ENCODE peak calls at places on chromosomes 1 and 21, in six cellular contexts. O is PC-3, M is GM23248, C is HCT116, V is SK-N-SH, Q is MM.1S. N is an unnamed sample.

GRCh38 chr1:209101106-209101505 is 482.4 kb upstream of the CAMK1G start:
- DNase-seq in O (no peak), M (no peak), C (no peak), V (no peak), Q (no peak), N (no peak)

GRCh38 chr1:27342391-27342777 is 562 bp downstream of the SYTL1 start:
- DNase-seq in O (no peak), M (no peak), C (no peak), V (no peak), Q (no peak), N (peak; percentile 64)

GRCh38 chr21:28737671-28738279 is 254.9 kb downstream of the LTN1 start:
- DNase-seq in O (peak; percentile 78), M (peak; percentile 20), C (no peak), V (no peak), Q (no peak), N (no peak)

GRCh38 chr1:14535619-14536355 is 62.7 kb upstream of the KAZN start:
- DNase-seq in O (no peak), M (peak; percentile 8), C (no peak), V (no peak), Q (no peak), N (no peak)

GRCh38 chr1:118783095-118783758 is 204.9 kb downstream of the TBX15 start:
- DNase-seq in O (peak; percentile 14), M (no peak), C (no peak), V (no peak), Q (no peak), N (no peak)

GRCh38 chr1:69814926-69815325 is 247.2 kb downstream of the LRRC7 start:
- DNase-seq in O (no peak), M (peak; percentile 37), C (no peak), V (no peak), Q (no peak), N (no peak)

GRCh38 chr1:167223144-167224103 is 2.7 kb downstream of the POU2F1 start:
- DNase-seq in O (peak; percentile 16), M (peak; percentile 48), C (no peak), V (no peak), Q (no peak), N (no peak)

GRCh38 chr1:206075786-206076725 is 23.1 kb downstream of the RHEX start:
- DNase-seq in O (no peak), M (peak; percentile 91), C (no peak), V (no peak), Q (no peak), N (no peak)

GRCh38 chr1:3530086-3530930 is 75.8 kb downstream of the ARHGEF16 start:
- DNase-seq in O (peak; percentile 57), M (peak; percentile 70), C (no peak), V (no peak), Q (no peak), N (no peak)

GRCh38 chr1:91007827-91008226 is 14.0 kb downstream of the ZNF644 start:
- DNase-seq in O (no peak), M (peak; percentile 23), C (no peak), V (no peak), Q (no peak), N (no peak)

GRCh38 chr1:44559913-44560312 is 114.4 kb downstream of the TMEM53 start:
- DNase-seq in O (no peak), M (no peak), C (no peak), V (no peak), Q (no peak), N (no peak)

GRCh38 chr1:225458222-225458631 is 30.4 kb upstream of the LBR start:
- DNase-seq in O (peak; percentile 43), M (peak; percentile 56), C (no peak), V (no peak), Q (no peak), N (no peak)

GRCh38 chr1:172654535-172654934 is 4.4 kb upstream of the FASLG start:
- DNase-seq in O (peak; percentile 95), M (peak; percentile 92), C (no peak), V (no peak), Q (no peak), N (no peak)

GRCh38 chr1:36273024-36273423 is 33.1 kb upstream of the SH3D21 start:
- DNase-seq in O (no peak), M (no peak), C (no peak), V (no peak), Q (no peak), N (no peak)

GRCh38 chr21:45894107-45894810 is 87.3 kb upstream of the COL6A1 start:
- DNase-seq in O (peak; percentile 17), M (peak; percentile 92), C (no peak), V (peak; percentile 91), Q (no peak), N (no peak)

GRCh38 chr1:39110325-39110851 is 84.2 kb downstream of the NDUFS5 start:
- DNase-seq in O (no peak), M (peak; percentile 94), C (no peak), V (no peak), Q (no peak), N (peak; percentile 21)

GRCh38 chr21:37601915-37602314 is 235.3 kb downstream of the DYRK1A start:
- DNase-seq in O (no peak), M (no peak), C (no peak), V (no peak), Q (no peak), N (no peak)

GRCh38 chr1:108780937-108781574 is 34.6 kb downstream of the STXBP3 start:
- DNase-seq in O (no peak), M (no peak), C (no peak), V (no peak), Q (no peak), N (no peak)

GRCh38 chr1:189149547-189150375 is 1327.9 kb downstream of the BRINP3 start:
- DNase-seq in O (no peak), M (no peak), C (no peak), V (no peak), Q (no peak), N (no peak)

GRCh38 chr1:197399691-197400521 is 131.9 kb downstream of the CRB1 start:
- DNase-seq in O (peak; percentile 71), M (peak; percentile 62), C (peak; percentile 74), V (peak; percentile 46), Q (peak; percentile 71), N (peak; percentile 82)

GRCh38 chr1:85656948-85657347 is 51.3 kb downstream of the ZNHIT6 start:
- DNase-seq in O (peak; percentile 78), M (no peak), C (no peak), V (no peak), Q (no peak), N (no peak)

GRCh38 chr1:8603220-8603616 is 214.2 kb downstream of the RERE start:
- DNase-seq in O (no peak), M (peak; percentile 51), C (no peak), V (no peak), Q (no peak), N (no peak)

GRCh38 chr21:39144191-39144590 is 39.1 kb downstream of the PSMG1 start:
- DNase-seq in O (no peak), M (no peak), C (no peak), V (no peak), Q (no peak), N (no peak)

GRCh38 chr21:34157456-34158025 is 84.2 kb downstream of the MRPS6 start:
- DNase-seq in O (no peak), M (no peak), C (no peak), V (no peak), Q (no peak), N (no peak)

GRCh38 chr1:57270926-57271698 is 152.7 kb downstream of the DAB1 start:
- DNase-seq in O (no peak), M (no peak), C (no peak), V (no peak), Q (no peak), N (no peak)

DNA sequence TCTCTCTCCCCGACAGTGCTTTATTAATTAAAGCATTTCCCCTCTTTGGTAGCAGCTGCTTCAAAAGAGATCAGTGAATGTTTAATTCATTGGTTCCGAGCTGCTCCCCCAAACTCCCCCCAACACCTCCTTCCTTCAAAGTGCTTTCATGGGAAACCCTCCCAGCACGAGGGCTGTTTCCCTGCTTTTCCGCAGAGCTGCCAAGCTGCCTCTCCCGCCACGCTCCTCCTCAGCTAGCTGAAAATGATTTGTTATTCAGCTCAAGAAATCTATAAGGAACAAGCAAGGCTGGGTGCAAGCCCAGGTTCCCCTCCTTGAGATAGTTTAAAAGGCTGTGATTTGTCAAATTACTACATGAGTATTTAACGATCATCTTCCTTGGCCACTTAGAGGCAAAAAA is 39.9 kb upstream of the DISP3 start:
- DNase-seq in O (no peak), M (no peak), C (no peak), V (no peak), Q (no peak), N (no peak)
- H3K9ac ChIP-seq in O (no peak overlapping the region), M (no peak overlapping the region), C (no peak overlapping the region), V (no peak overlapping the region), Q (no peak overlapping the region), N (no peak overlapping the region)

GRCh38 chr1:180150982-180151381 is 3.7 kb upstream of the QSOX1 start:
- DNase-seq in O (peak; percentile 35), M (peak; percentile 36), C (no peak), V (no peak), Q (no peak), N (no peak)
- H3K9me2 ChIP-seq in O (no peaks in the 10 kb centered on the region), M (no peaks in the 10 kb centered on the region), C (no peaks in the 10 kb centered on the region), V (no peaks in the 10 kb centered on the region), Q (no peaks in the 10 kb centered on the region), N (no peaks in the 10 kb centered on the region)

DNA sequence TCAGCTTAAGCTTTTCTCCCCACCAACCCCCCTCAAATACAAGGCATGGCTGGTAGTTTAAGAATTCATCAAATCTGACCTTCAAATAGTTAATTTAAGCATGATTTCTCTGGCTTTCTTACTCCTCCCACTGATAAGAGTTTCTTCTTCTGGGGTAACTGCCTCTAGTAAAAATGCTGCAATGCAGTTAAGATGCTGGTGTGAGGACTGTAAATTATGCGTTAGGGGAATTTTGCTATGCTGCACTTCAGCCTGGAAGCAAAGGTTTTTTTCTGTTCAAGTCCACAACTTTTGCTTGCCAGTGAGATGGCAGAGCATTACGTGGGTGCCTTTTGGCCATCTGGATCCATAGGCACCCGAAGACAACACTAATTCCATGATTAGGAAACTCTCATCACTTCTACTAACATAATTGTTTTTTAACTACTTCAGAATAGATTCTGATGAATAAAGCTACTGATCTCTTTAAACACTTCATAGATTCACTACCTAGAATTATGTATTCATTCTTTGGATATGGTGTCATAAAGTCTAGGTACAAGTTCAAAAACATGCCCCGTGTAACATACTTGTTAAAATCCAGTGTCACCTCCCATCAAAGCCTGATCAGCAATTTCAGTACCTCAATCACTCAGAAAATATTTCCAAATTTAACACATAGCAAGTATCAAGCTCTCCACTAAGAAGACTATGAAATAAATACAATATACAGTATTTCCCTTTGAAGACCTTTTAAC is 8.8 kb upstream of the SMYD2 start:
- DNase-seq in O (no peak), M (no peak), C (no peak), V (no peak), Q (no peak), N (no peak)
- H3K9ac ChIP-seq in O (no peak overlapping the region), M (no peak overlapping the region), C (no peak overlapping the region), V (no peak overlapping the region), Q (no peak overlapping the region), N (no peak overlapping the region)

GRCh38 chr1:114043548-114043947 is 64.3 kb downstream of the OLFML3 start:
- DNase-seq in O (no peak), M (no peak), C (no peak), V (no peak), Q (no peak), N (no peak)

GRCh38 chr1:114037503-114037890 is 58.2 kb downstream of the OLFML3 start:
- DNase-seq in O (no peak), M (no peak), C (no peak), V (no peak), Q (no peak), N (no peak)

GRCh38 chr1:114040273-114041043 is 61.2 kb downstream of the OLFML3 start:
- DNase-seq in O (no peak), M (peak; percentile 75), C (no peak), V (no peak), Q (no peak), N (no peak)

GRCh38 chr1:114037952-114038867 is 58.9 kb downstream of the OLFML3 start:
- DNase-seq in O (peak; percentile 31), M (no peak), C (no peak), V (no peak), Q (no peak), N (no peak)

GRCh38 chr1:114043046-114043445 is 63.8 kb downstream of the OLFML3 start:
- DNase-seq in O (no peak), M (no peak), C (no peak), V (no peak), Q (no peak), N (no peak)
- H3K9me2 ChIP-seq in O (no peaks in the 10 kb centered on the region), M (no peaks in the 10 kb centered on the region), C (no peaks in the 10 kb centered on the region), V (no peaks in the 10 kb centered on the region), Q (no peaks in the 10 kb centered on the region), N (no peaks in the 10 kb centered on the region)

N was measured in Karpas-422.